ENCODE peak calls at places on chromosomes 7 and 10, in five cellular contexts. R is CD8-positive, alpha-beta memory T cell; G is upper lobe of right lung; A is A549; X is tibial nerve. N is an unnamed sample.

GRCh38 chr7:41869091-41869490 is 166.2 kb upstream of the INHBA start:
- DNase-seq in G (no peak), A (no peak), X (no peak), R (no peak), N (no peak)

GRCh38 chr10:133608855-133609254 is 17.7 kb downstream of the FRG2B start:
- DNase-seq in G (no peak), A (peak; percentile 35), X (no peak), R (no peak), N (no peak)

GRCh38 chr10:101103430-101103829 is 27.7 kb upstream of the TLX1 start:
- DNase-seq in R (no peak), X (no peak), A (no peak), G (no peak), N (no peak)

GRCh38 chr10:124622158-124622557 is 122.0 kb downstream of the FAM53B start:
- DNase-seq in A (no peak), G (no peak), X (no peak), R (no peak), N (no peak)

GRCh38 chr10:33617381-33617780 is 282.9 kb upstream of the NRP1 start:
- DNase-seq in R (no peak), G (no peak), A (no peak), X (no peak), N (no peak)

GRCh38 chr10:127243490-127244272 is 47.3 kb upstream of the INSYN2A start:
- DNase-seq in G (no peak), X (no peak), A (peak; percentile 57), R (peak; percentile 14), N (no peak)

GRCh38 chr10:69583106-69583505 is 9.9 kb upstream of the NEUROG3 start:
- DNase-seq in X (no peak), A (no peak), R (no peak), G (no peak), N (no peak)

GRCh38 chr7:38851321-38851720 is 57.7 kb downstream of the VPS41 start:
- DNase-seq in A (no peak), X (no peak), R (no peak), G (no peak), N (no peak)

GRCh38 chr10:79435271-79436065 is 10.0 kb downstream of the ZCCHC24 start:
- DNase-seq in A (no peak), R (no peak), G (peak; percentile 63), X (no peak), N (no peak)
- H3K4me3 ChIP-seq in A (no peak overlapping the region), R (no peak overlapping the region), G (no peak overlapping the region), X (peak overlapping the region; percentile 22), N (no peak overlapping the region)

GRCh38 chr7:33873981-33874750 is 31.2 kb upstream of the BMPER start:
- DNase-seq in X (no peak), R (no peak), G (no peak), A (peak; percentile 33), N (no peak)
- H3K27ac ChIP-seq in X (peak overlapping the region; percentile 71), R (no peak overlapping the region), G (no peak overlapping the region), A (peak overlapping the region; percentile 61), N (no peak overlapping the region)

GRCh38 chr7:57772126-57772924 is 322.3 kb downstream of the ZNF716 start:
- DNase-seq in G (no peak), X (no peak), A (no peak), R (no peak), N (no peak)

GRCh38 chr7:57769131-57769530 is 319.2 kb downstream of the ZNF716 start:
- DNase-seq in R (no peak), A (no peak), G (no peak), X (no peak), N (no peak)

GRCh38 chr7:57774300-57774699 is 324.3 kb downstream of the ZNF716 start:
- DNase-seq in X (no peak), R (no peak), G (no peak), A (no peak), N (no peak)

GRCh38 chr7:57775396-57776088 is 325.6 kb downstream of the ZNF716 start:
- DNase-seq in X (no peak), G (no peak), R (no peak), A (no peak), N (peak; percentile 36)

DNA sequence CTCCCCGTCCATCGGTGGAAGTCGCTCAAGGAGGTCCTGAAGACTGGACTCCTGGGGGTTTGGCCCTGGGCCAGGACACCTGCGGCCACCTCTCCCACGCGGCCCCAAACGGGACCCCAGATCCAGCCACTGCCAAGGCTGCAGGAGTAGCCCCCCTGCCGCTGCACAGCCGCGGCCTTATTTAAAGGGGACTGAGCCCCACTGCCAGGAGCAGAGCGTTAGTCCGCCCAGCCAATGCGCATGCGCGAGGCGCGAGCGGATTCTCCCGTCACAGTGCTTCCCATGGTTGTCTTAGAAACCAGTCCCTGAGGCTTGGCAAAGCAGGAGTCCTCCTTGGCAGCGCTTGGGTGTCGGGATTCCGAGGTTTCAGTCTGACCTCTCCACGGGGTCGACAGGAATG is 320.0 kb downstream of the ZNF716 start:
- DNase-seq in X (no peak), G (no peak), R (no peak), A (no peak), N (no peak)
- H3K9me3 ChIP-seq in X (no peaks in the 10 kb centered on the region), G (no peaks in the 10 kb centered on the region), R (no peaks in the 10 kb centered on the region), A (no peaks in the 10 kb centered on the region), N (no peaks in the 10 kb centered on the region)

DNA sequence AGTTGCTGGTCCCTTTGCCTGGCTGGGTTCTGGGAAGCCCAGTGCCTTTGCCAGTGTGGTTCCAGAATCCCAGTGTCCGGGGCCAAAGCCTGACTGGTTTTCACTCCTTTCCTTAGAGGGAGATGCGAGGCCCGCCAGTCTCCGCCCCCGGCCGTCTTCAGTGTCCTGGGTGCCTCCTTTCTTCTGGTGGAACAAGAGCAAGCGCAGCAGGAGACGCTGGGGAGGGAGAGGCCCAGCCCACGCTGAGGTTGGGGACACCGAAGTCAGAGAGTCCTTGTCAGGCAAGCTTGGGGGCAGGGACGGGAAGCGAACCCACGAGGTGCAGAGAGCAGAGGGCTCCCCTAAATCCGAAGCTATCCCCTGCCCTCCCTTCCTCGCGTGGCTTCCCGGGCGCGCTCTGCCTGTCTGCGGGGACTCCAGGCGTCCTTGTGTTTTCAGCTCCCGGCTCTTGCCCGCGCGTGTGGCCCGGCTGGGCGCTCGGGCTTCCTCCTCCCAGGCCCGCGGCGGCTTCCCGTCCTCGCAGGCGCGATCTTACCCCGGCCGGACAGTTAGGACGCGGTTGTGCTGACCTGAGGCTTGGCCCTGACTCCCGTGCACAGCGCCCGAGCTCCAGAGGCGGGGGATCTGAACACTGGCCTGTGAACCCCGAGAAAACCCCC is 60.6 kb upstream of the UBE3C start:
- DNase-seq in R (no peak), G (no peak), A (no peak), X (no peak), N (no peak)
- H3K4me3 ChIP-seq in R (no peak overlapping the region), G (no peak overlapping the region), A (no peak overlapping the region), X (no peak overlapping the region), N (no peak overlapping the region)